ENCODE peak calls at places on chromosomes 1 and 21, in five cellular contexts. Z, J, Y, D and X are unnamed samples.

GRCh38 chr1:235027862-235028250 is 100.8 kb downstream of the TOMM20 start:
- DNase-seq in Z (no peak), J (no peak), Y (no peak), D (no peak), X (no peak)

GRCh38 chr21:45403825-45404725 is 890 bp upstream of the COL18A1 start:
- DNase-seq in Z (no peak), J (peak; percentile 65), Y (no peak), D (no peak), X (peak; percentile 4)

GRCh38 chr1:223720987-223721591 is 8.8 kb downstream of the CAPN2 start:
- DNase-seq in Z (no peak), J (peak; percentile 80), Y (no peak), D (peak; percentile 56), X (no peak)

GRCh38 chr1:33348194-33348593 is 27.3 kb upstream of the A3GALT2 start:
- DNase-seq in Z (no peak), J (peak; percentile 46), Y (no peak), D (no peak), X (no peak)

GRCh38 chr1:186819140-186819539 is 9.6 kb upstream of the PLA2G4A start:
- DNase-seq in Z (no peak), J (peak; percentile 55), Y (no peak), D (no peak), X (no peak)

GRCh38 chr1:203760506-203760905 is 4.5 kb upstream of the LAX1 start:
- DNase-seq in Z (no peak), J (no peak), Y (no peak), D (no peak), X (no peak)

GRCh38 chr1:150554086-150554452 is 4.9 kb downstream of the ADAMTSL4 start:
- DNase-seq in Z (no peak), J (no peak), Y (no peak), D (no peak), X (no peak)

GRCh38 chr1:4726620-4727341 is 72.4 kb downstream of the AJAP1 start:
- DNase-seq in Z (no peak), J (no peak), Y (no peak), D (no peak), X (no peak)

GRCh38 chr21:42378418-42378817 is 12.1 kb upstream of the TFF1 start:
- DNase-seq in Z (no peak), J (no peak), Y (no peak), D (no peak), X (no peak)

GRCh38 chr1:184836934-184837698 is 82.5 kb upstream of the EDEM3 start:
- DNase-seq in Z (no peak), J (no peak), Y (no peak), D (peak; percentile 35), X (no peak)

GRCh38 chr1:92411511-92411910 is 75.2 kb downstream of the GFI1 start:
- DNase-seq in Z (no peak), J (peak; percentile 42), Y (no peak), D (no peak), X (peak; percentile 46)